ENCODE peak calls at places on chromosomes 7 and 10, in six cellular contexts. One of them, this sample, is unnamed. For H3K4me1, the result is how much of the 10 kb centered on the place peaks cover.

GRCh38 chr10:112203328-112204076 is 19.9 kb upstream of the GPAM start:
- ATAC-seq in upper lobe of left lung: no peak
- ATAC-seq in K562: no peak
- ATAC-seq in GM12878: peak
- ATAC-seq in A549: no peak
- ATAC-seq in HepG2: peak
- ATAC-seq in this sample: no peak

GRCh38 chr7:74625446-74625845 is 32.1 kb upstream of the GTF2I start:
- ATAC-seq in HepG2: no peak
- ATAC-seq in A549: peak
- ATAC-seq in GM12878: peak
- ATAC-seq in K562: peak
- ATAC-seq in upper lobe of left lung: peak
- ATAC-seq in this sample: peak

GRCh38 chr10:83897626-83898025 is 241.7 kb upstream of the GHITM start:
- ATAC-seq in K562: no peak
- ATAC-seq in A549: no peak
- ATAC-seq in GM12878: no peak
- ATAC-seq in HepG2: no peak
- ATAC-seq in upper lobe of left lung: no peak
- ATAC-seq in this sample: no peak

GRCh38 chr10:1149793-1150637 is 93.8 kb downstream of the WDR37 start:
- ATAC-seq in upper lobe of left lung: no peak
- ATAC-seq in GM12878: no peak
- ATAC-seq in A549: no peak
- ATAC-seq in HepG2: no peak
- ATAC-seq in K562: peak
- ATAC-seq in this sample: no peak

GRCh38 chr10:48322017-48322416 is 15.5 kb downstream of the MAPK8 start:
- ATAC-seq in upper lobe of left lung: no peak
- ATAC-seq in GM12878: no peak
- ATAC-seq in HepG2: no peak
- ATAC-seq in A549: no peak
- ATAC-seq in K562: no peak
- ATAC-seq in this sample: no peak

GRCh38 chr10:35225204-35225603 is 98.6 kb downstream of the CREM start:
- ATAC-seq in K562: no peak
- ATAC-seq in A549: no peak
- ATAC-seq in upper lobe of left lung: no peak
- ATAC-seq in GM12878: no peak
- ATAC-seq in HepG2: no peak
- ATAC-seq in this sample: no peak

GRCh38 chr10:110429301-110429700 is 68.4 kb upstream of the DUSP5 start:
- ATAC-seq in K562: no peak
- ATAC-seq in HepG2: no peak
- ATAC-seq in GM12878: peak
- ATAC-seq in A549: no peak
- ATAC-seq in upper lobe of left lung: no peak
- ATAC-seq in this sample: no peak

GRCh38 chr7:2698581-2699288 is 10.7 kb downstream of the AMZ1 start:
- ATAC-seq in GM12878: peak
- ATAC-seq in A549: no peak
- ATAC-seq in HepG2: no peak
- ATAC-seq in K562: no peak
- ATAC-seq in upper lobe of left lung: no peak
- ATAC-seq in this sample: no peak

GRCh38 chr10:133394801-133395221 is 854 bp downstream of the MTG1 start:
- ATAC-seq in GM12878: peak
- ATAC-seq in A549: peak
- ATAC-seq in upper lobe of left lung: no peak
- ATAC-seq in HepG2: peak
- ATAC-seq in K562: peak
- ATAC-seq in this sample: no peak

GRCh38 chr10:81792729-81793128 is 82.3 kb upstream of the NRG3 start:
- ATAC-seq in GM12878: no peak
- ATAC-seq in upper lobe of left lung: no peak
- ATAC-seq in K562: no peak
- ATAC-seq in HepG2: no peak
- ATAC-seq in A549: no peak
- ATAC-seq in this sample: no peak

GRCh38 chr10:124447741-124448466 is 1.9 kb downstream of the NKX1-2 start:
- ATAC-seq in A549: no peak
- ATAC-seq in HepG2: peak
- ATAC-seq in GM12878: no peak
- ATAC-seq in upper lobe of left lung: no peak
- ATAC-seq in K562: no peak
- ATAC-seq in this sample: no peak

GRCh38 chr7:151802469-151802846 is 74.5 kb downstream of the PRKAG2 start:
- ATAC-seq in K562: no peak
- ATAC-seq in GM12878: no peak
- ATAC-seq in upper lobe of left lung: no peak
- ATAC-seq in HepG2: peak
- ATAC-seq in A549: no peak
- ATAC-seq in this sample: no peak

GRCh38 chr7:43313628-43314378 is 201.4 kb downstream of the HECW1 start:
- ATAC-seq in HepG2: no peak
- ATAC-seq in upper lobe of left lung: no peak
- ATAC-seq in K562: no peak
- ATAC-seq in GM12878: peak
- ATAC-seq in A549: no peak
- ATAC-seq in this sample: no peak

GRCh38 chr7:50660040-50660829 is 95.0 kb upstream of the DDC start:
- ATAC-seq in K562: no peak
- ATAC-seq in HepG2: no peak
- ATAC-seq in A549: no peak
- ATAC-seq in GM12878: no peak
- ATAC-seq in upper lobe of left lung: no peak
- ATAC-seq in this sample: no peak

GRCh38 chr10:88411772-88412349 is 171.3 kb downstream of the RNLS start:
- ATAC-seq in K562: no peak
- ATAC-seq in upper lobe of left lung: no peak
- ATAC-seq in A549: no peak
- ATAC-seq in GM12878: peak
- ATAC-seq in HepG2: no peak
- ATAC-seq in this sample: no peak

GRCh38 chr7:18754766-18755165 is 259.2 kb downstream of the HDAC9 start:
- ATAC-seq in GM12878: no peak
- ATAC-seq in A549: no peak
- ATAC-seq in upper lobe of left lung: peak
- ATAC-seq in HepG2: no peak
- ATAC-seq in K562: no peak
- ATAC-seq in this sample: no peak

GRCh38 chr10:94383515-94383914 is 18.8 kb upstream of the TBC1D12 start:
- ATAC-seq in A549: no peak
- ATAC-seq in K562: no peak
- ATAC-seq in GM12878: no peak
- ATAC-seq in HepG2: no peak
- ATAC-seq in upper lobe of left lung: no peak
- ATAC-seq in this sample: no peak

GRCh38 chr10:37535459-37536246 is 321.8 kb downstream of the ZNF248 start:
- ATAC-seq in upper lobe of left lung: no peak
- ATAC-seq in A549: peak
- ATAC-seq in HepG2: peak
- ATAC-seq in K562: no peak
- ATAC-seq in GM12878: no peak
- ATAC-seq in this sample: no peak

GRCh38 chr10:15461353-15462108 is 90.4 kb upstream of the FAM171A1 start:
- ATAC-seq in HepG2: peak
- ATAC-seq in GM12878: no peak
- ATAC-seq in K562: peak
- ATAC-seq in A549: peak
- ATAC-seq in upper lobe of left lung: peak
- ATAC-seq in this sample: peak

GRCh38 chr10:92571649-92572048 is 2.2 kb downstream of the IDE start:
- ATAC-seq in A549: no peak
- ATAC-seq in upper lobe of left lung: no peak
- ATAC-seq in HepG2: no peak
- ATAC-seq in GM12878: no peak
- ATAC-seq in K562: no peak
- ATAC-seq in this sample: no peak

GRCh38 chr7:36047254-36047653 is 105.8 kb upstream of the EEPD1 start:
- ATAC-seq in HepG2: peak
- ATAC-seq in A549: peak
- ATAC-seq in GM12878: peak
- ATAC-seq in upper lobe of left lung: no peak
- ATAC-seq in K562: peak
- ATAC-seq in this sample: no peak

GRCh38 chr7:8282871-8283270 is 20.9 kb upstream of the ICA1 start:
- ATAC-seq in K562: no peak
- ATAC-seq in HepG2: no peak
- ATAC-seq in A549: no peak
- ATAC-seq in GM12878: no peak
- ATAC-seq in upper lobe of left lung: no peak
- ATAC-seq in this sample: no peak

GRCh38 chr10:63515002-63515763 is 6.0 kb upstream of the REEP3 start:
- ATAC-seq in A549: peak
- ATAC-seq in GM12878: peak
- ATAC-seq in upper lobe of left lung: peak
- ATAC-seq in K562: peak
- ATAC-seq in HepG2: peak
- ATAC-seq in this sample: no peak

GRCh38 chr10:5758927-5759326 is 54.3 kb downstream of the GDI2 start:
- ATAC-seq in A549: peak
- ATAC-seq in HepG2: peak
- ATAC-seq in upper lobe of left lung: no peak
- ATAC-seq in GM12878: no peak
- ATAC-seq in K562: no peak
- ATAC-seq in this sample: no peak

GRCh38 chr10:5760462-5760861 is 52.8 kb downstream of the GDI2 start:
- ATAC-seq in A549: no peak
- ATAC-seq in K562: no peak
- ATAC-seq in upper lobe of left lung: no peak
- ATAC-seq in GM12878: no peak
- ATAC-seq in HepG2: no peak
- ATAC-seq in this sample: no peak

GRCh38 chr10:5757766-5758517 is 55.3 kb downstream of the GDI2 start:
- ATAC-seq in GM12878: no peak
- ATAC-seq in HepG2: peak
- ATAC-seq in upper lobe of left lung: no peak
- ATAC-seq in A549: no peak
- ATAC-seq in K562: no peak
- ATAC-seq in this sample: no peak

GRCh38 chr10:5762531-5762930 is 50.7 kb downstream of the GDI2 start:
- ATAC-seq in upper lobe of left lung: no peak
- ATAC-seq in HepG2: no peak
- ATAC-seq in A549: no peak
- ATAC-seq in GM12878: no peak
- ATAC-seq in K562: no peak
- ATAC-seq in this sample: no peak

DNA sequence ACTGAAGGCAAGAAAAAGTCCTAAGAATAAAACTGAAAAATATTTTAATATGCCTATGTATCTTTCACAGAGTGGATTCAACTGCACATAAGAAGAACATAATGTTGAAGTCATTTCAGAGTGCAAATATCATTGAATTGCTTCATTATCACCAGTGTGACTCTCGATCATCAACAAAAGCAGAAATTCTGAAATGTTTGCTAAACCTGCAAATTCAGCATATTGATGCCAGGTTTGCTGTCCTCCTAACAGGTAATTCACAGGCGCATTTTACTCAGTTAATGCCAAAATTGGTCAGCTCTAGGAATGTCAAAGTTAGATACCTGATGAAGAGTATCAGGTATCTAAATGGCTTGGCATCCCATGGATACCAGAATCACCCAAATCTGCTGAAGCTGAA is 52.0 kb downstream of the GDI2 start:
- ATAC-seq in HepG2: no peak
- ATAC-seq in A549: no peak
- ATAC-seq in upper lobe of left lung: no peak
- ATAC-seq in K562: no peak
- ATAC-seq in GM12878: no peak
- ATAC-seq in this sample: no peak
- H3K4me1 ChIP-seq in HepG2: under half
- H3K4me1 ChIP-seq in A549: under half
- H3K4me1 ChIP-seq in upper lobe of left lung: under half
- H3K4me1 ChIP-seq in K562: under half
- H3K4me1 ChIP-seq in GM12878: under half
- H3K4me1 ChIP-seq in this sample: under half

GRCh38 chr7:101386177-101386557 is 23.5 kb downstream of the COL26A1 start:
- ATAC-seq in A549: peak
- ATAC-seq in K562: no peak
- ATAC-seq in GM12878: no peak
- ATAC-seq in HepG2: peak
- ATAC-seq in upper lobe of left lung: no peak
- ATAC-seq in this sample: no peak

GRCh38 chr7:101381549-101381948 is 18.9 kb downstream of the COL26A1 start:
- ATAC-seq in A549: no peak
- ATAC-seq in HepG2: no peak
- ATAC-seq in K562: no peak
- ATAC-seq in GM12878: no peak
- ATAC-seq in upper lobe of left lung: no peak
- ATAC-seq in this sample: no peak

GRCh38 chr7:101390901-101391301 is 28.2 kb downstream of the COL26A1 start:
- ATAC-seq in HepG2: peak
- ATAC-seq in GM12878: peak
- ATAC-seq in upper lobe of left lung: peak
- ATAC-seq in A549: no peak
- ATAC-seq in K562: peak
- ATAC-seq in this sample: no peak

GRCh38 chr7:101382937-101383336 is 20.3 kb downstream of the COL26A1 start:
- ATAC-seq in HepG2: no peak
- ATAC-seq in A549: no peak
- ATAC-seq in K562: no peak
- ATAC-seq in upper lobe of left lung: no peak
- ATAC-seq in GM12878: no peak
- ATAC-seq in this sample: no peak

GRCh38 chr7:101386558-101387199 is 24.0 kb downstream of the COL26A1 start:
- ATAC-seq in GM12878: no peak
- ATAC-seq in HepG2: peak
- ATAC-seq in K562: peak
- ATAC-seq in A549: peak
- ATAC-seq in upper lobe of left lung: no peak
- ATAC-seq in this sample: no peak
- TF ChIP-seq EP300 in GM12878: no peak
- TF ChIP-seq EP300 in HepG2: peak
- TF ChIP-seq EP300 in K562: no peak
- TF ChIP-seq EP300 in A549: no peak
- TF ChIP-seq EP300 in upper lobe of left lung: no peak
- TF ChIP-seq EP300 in this sample: no peak

GRCh38 chr10:101619983-101620382 is 31.9 kb downstream of the DPCD start:
- ATAC-seq in HepG2: no peak
- ATAC-seq in upper lobe of left lung: no peak
- ATAC-seq in K562: no peak
- ATAC-seq in A549: no peak
- ATAC-seq in GM12878: no peak
- ATAC-seq in this sample: no peak
- H3K4me1 ChIP-seq in HepG2: under half
- H3K4me1 ChIP-seq in upper lobe of left lung: under half
- H3K4me1 ChIP-seq in K562: under half
- H3K4me1 ChIP-seq in A549: under half
- H3K4me1 ChIP-seq in GM12878: under half
- H3K4me1 ChIP-seq in this sample: under half

DNA sequence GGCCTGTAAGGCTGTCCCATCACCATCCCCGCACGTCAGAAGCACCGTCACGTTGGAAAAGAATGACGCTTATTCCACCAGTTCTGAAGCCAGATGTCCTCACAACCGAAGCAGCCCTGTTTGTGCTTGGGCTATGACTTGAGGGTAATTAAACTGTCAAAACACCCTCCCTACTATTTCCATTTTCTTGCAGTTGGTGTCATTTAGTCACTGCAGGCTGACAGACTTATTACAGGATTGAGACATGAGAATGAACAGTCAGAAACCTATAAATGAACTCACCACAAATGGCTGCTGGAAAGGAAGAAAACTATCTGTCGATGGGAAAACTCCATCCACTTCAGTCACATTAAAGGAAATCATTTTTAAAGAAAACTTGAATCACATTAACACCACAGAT is 85.3 kb downstream of the VOPP1 start:
- ATAC-seq in upper lobe of left lung: no peak
- ATAC-seq in A549: no peak
- ATAC-seq in HepG2: no peak
- ATAC-seq in GM12878: no peak
- ATAC-seq in K562: no peak
- ATAC-seq in this sample: no peak
- TF ChIP-seq EP300 in upper lobe of left lung: no peak
- TF ChIP-seq EP300 in A549: no peak
- TF ChIP-seq EP300 in HepG2: no peak
- TF ChIP-seq EP300 in GM12878: no peak
- TF ChIP-seq EP300 in K562: no peak
- TF ChIP-seq EP300 in this sample: no peak